ENCODE peak calls at places on chromosomes 13 and 19, in seven cellular contexts. Q is lung microvascular endothelial cell; E is neuronal stem cell; V is naive thymus-derived CD8-positive, alpha-beta T cell; D is left ventricle myocardium superior; Z is stimulated activated CD8-positive, alpha-beta memory T cell treated with anti-CD3 and anti-CD28 coated beads, Interleukin-4, amount 100 ng/mL, for 1 hour; F is tibial nerve. G is an unnamed sample.

GRCh38 chr13:101026736-101027398 is 352.3 kb upstream of the TMTC4 start:
- DNase-seq in V (no peak), F (no peak), E (no peak), Q (no peak), Z (no peak), D (no peak), G (no peak)

GRCh38 chr19:30690935-30691505 is 318.8 kb downstream of the ZNF536 start:
- DNase-seq in V (no peak), D (no peak), F (no peak), Z (no peak), Q (no peak), E (no peak), G (no peak)

GRCh38 chr19:45244133-45244532 is 1.1 kb downstream of the EXOC3L2 start:
- DNase-seq in D (no peak), F (no peak), Z (no peak), Q (no peak), E (no peak), V (no peak), G (no peak)

GRCh38 chr19:19461671-19462622 is 53.4 kb downstream of the TSSK6 start:
- DNase-seq in V (peak; percentile 38), Q (peak; percentile 67), D (peak; percentile 78), E (peak; percentile 54), F (no peak), Z (no peak), G (peak; percentile 61)

GRCh38 chr19:14632286-14632685 is 42.4 kb downstream of the ADGRE3 start:
- DNase-seq in D (no peak), Q (peak; percentile 19), E (no peak), Z (no peak), V (peak; percentile 2), F (no peak), G (no peak)

GRCh38 chr19:12656899-12657571 is 9.5 kb downstream of the MAN2B1 start:
- DNase-seq in E (no peak), Q (no peak), Z (no peak), D (no peak), F (no peak), V (no peak), G (no peak)

GRCh38 chr19:12952488-12953455 is 4.3 kb downstream of the GADD45GIP1 start:
- DNase-seq in E (no peak), Z (no peak), Q (peak; percentile 90), V (no peak), D (peak; percentile 51), F (no peak), G (no peak)

GRCh38 chr19:38624822-38625221 is 5.8 kb downstream of the EIF3K start:
- DNase-seq in E (no peak), Z (no peak), V (no peak), F (no peak), Q (no peak), D (no peak), G (no peak)

GRCh38 chr19:36079389-36079788 is 24.7 kb downstream of the WDR62 start:
- DNase-seq in Z (no peak), V (no peak), Q (no peak), D (no peak), F (no peak), E (no peak), G (no peak)

GRCh38 chr13:51158923-51159322 is 47.8 kb upstream of the C13orf42 start:
- DNase-seq in E (no peak), F (no peak), V (no peak), Q (no peak), D (no peak), Z (no peak), G (no peak)

GRCh38 chr19:13784731-13785452 is 10.4 kb upstream of the ZSWIM4 start:
- DNase-seq in F (peak; percentile 60), D (peak; percentile 82), Q (peak; percentile 76), V (peak; percentile 69), E (no peak), Z (peak; percentile 63), G (no peak)

GRCh38 chr19:29694669-29695627 is 20.1 kb downstream of the C19orf12 start:
- DNase-seq in Q (peak; percentile 85), V (peak; percentile 84), D (peak; percentile 91), Z (peak; percentile 71), F (peak; percentile 84), E (peak; percentile 59), G (peak; percentile 91)

GRCh38 chr13:111630411-111630810 is 310.0 kb downstream of the TEX29 start:
- DNase-seq in Q (no peak), Z (no peak), V (no peak), E (no peak), F (no peak), D (no peak), G (no peak)